ENCODE peak calls at places on chromosomes 2 and 18, in seven cellular contexts. S is NCI-H1092 treated with DMSO at 0.1 percent for 48 hours; E is naive B cell; T is stimulated activated CD8-positive, alpha-beta memory T cell treated with anti-CD3 and anti-CD28 coated beads, Interleukin-7, amount 100 ng/mL, for 24 hours; C is tibial artery; F is central memory CD4-positive, alpha-beta T cell; A is non-pigmented ciliary epithelial cell. R is an unnamed sample.

GRCh38 chr2:159111346-159111922 is 143.0 kb downstream of the TANC1 start:
- DNase-seq in E (no peak), S (no peak), T (no peak), C (no peak), F (no peak), A (no peak), R (no peak)

GRCh38 chr18:21769206-21769605 is 28.6 kb downstream of the MIB1 start:
- DNase-seq in S (no peak), A (no peak), T (no peak), E (no peak), F (no peak), C (no peak), R (no peak)

GRCh38 chr2:238936162-238937052 is 88.5 kb downstream of the TWIST2 start:
- DNase-seq in E (no peak), T (no peak), F (no peak), C (peak; percentile 44), S (no peak), A (no peak), R (no peak)

GRCh38 chr2:209471037-209471436 is 47.2 kb downstream of the MAP2 start:
- DNase-seq in S (no peak), F (no peak), C (no peak), E (no peak), A (peak; percentile 38), T (no peak), R (no peak)

GRCh38 chr18:9101730-9102390 is 639 bp upstream of the NDUFV2 start:
- DNase-seq in E (peak; percentile 41), C (no peak), A (peak; percentile 42), T (no peak), F (peak; percentile 67), S (peak; percentile 19), R (peak; percentile 60)

GRCh38 chr2:47221956-47222355 is 66.8 kb upstream of the STPG4 start:
- DNase-seq in A (no peak), E (no peak), S (peak; percentile 2), T (no peak), F (no peak), C (peak; percentile 4), R (no peak)

GRCh38 chr18:37582306-37582705 is 16.7 kb upstream of the CELF4 start:
- DNase-seq in S (no peak), A (no peak), C (no peak), E (no peak), F (no peak), T (no peak), R (no peak)

GRCh38 chr2:66567000-66567399 is 132.1 kb downstream of the MEIS1 start:
- DNase-seq in T (no peak), S (no peak), E (no peak), A (no peak), F (no peak), C (no peak), R (no peak)

GRCh38 chr2:28011322-28011737 is 120.8 kb downstream of the BABAM2 start:
- DNase-seq in A (no peak), S (no peak), F (no peak), E (no peak), T (no peak), C (no peak), R (no peak)

GRCh38 chr18:2627821-2628276 is 27.7 kb upstream of the SMCHD1 start:
- DNase-seq in F (no peak), A (no peak), C (no peak), E (no peak), S (no peak), T (no peak), R (peak; percentile 52)

GRCh38 chr2:170747921-170748320 is 22.3 kb upstream of the ERICH2 start:
- DNase-seq in S (no peak), C (no peak), T (no peak), F (no peak), E (no peak), A (peak; percentile 61), R (no peak)

GRCh38 chr18:47150824-47151366 is 595 bp upstream of the HDHD2 start:
- DNase-seq in C (no peak), E (no peak), A (no peak), F (no peak), T (no peak), S (no peak), R (peak; percentile 39)

GRCh38 chr2:170170281-170171035 is 7.5 kb upstream of the MYO3B start:
- DNase-seq in S (no peak), C (no peak), T (no peak), A (no peak), F (no peak), E (no peak), R (no peak)

GRCh38 chr2:54384301-54385035 is 71.7 kb upstream of the SPTBN1 start:
- DNase-seq in T (no peak), A (no peak), S (no peak), E (no peak), F (no peak), C (no peak), R (no peak)

GRCh38 chr2:2664989-2665833 is 334.1 kb upstream of the MYT1L start:
- DNase-seq in E (no peak), F (no peak), T (no peak), A (peak; percentile 63), C (no peak), S (no peak), R (no peak)

GRCh38 chr18:13276530-13277520 is 58.3 kb downstream of the LDLRAD4 start:
- DNase-seq in S (no peak), A (no peak), C (no peak), T (no peak), E (no peak), F (peak; percentile 71), R (no peak)

GRCh38 chr2:230418341-230419016 is 2.5 kb downstream of the SP100 start:
- DNase-seq in A (no peak), S (no peak), T (no peak), C (no peak), E (no peak), F (no peak), R (no peak)

GRCh38 chr18:61901334-61901986 is 8.7 kb upstream of the RNF152 start:
- DNase-seq in S (peak; percentile 70), E (peak; percentile 27), A (no peak), F (peak; percentile 39), T (no peak), C (peak; percentile 67), R (peak; percentile 35)

GRCh38 chr18:63881851-63882250 is 5.7 kb upstream of the SERPINB2 start:
- DNase-seq in S (no peak), A (no peak), T (no peak), C (no peak), F (no peak), E (no peak), R (no peak)

GRCh38 chr2:208142255-208142924 is 3.6 kb downstream of the CRYGB start:
- DNase-seq in F (no peak), C (no peak), E (no peak), T (no peak), A (no peak), S (peak; percentile 66), R (no peak)

GRCh38 chr2:53040536-53041229 is 726.9 kb upstream of the CHAC2 start:
- DNase-seq in A (no peak), T (no peak), S (no peak), F (no peak), C (no peak), E (no peak), R (no peak)

GRCh38 chr2:2181505-2181904 is 149.6 kb downstream of the MYT1L start:
- DNase-seq in F (no peak), T (no peak), S (peak; percentile 8), C (no peak), A (no peak), E (no peak), R (no peak)

GRCh38 chr2:222753251-222753824 is 81.9 kb downstream of the MOGAT1 start:
- DNase-seq in F (no peak), E (no peak), T (no peak), S (peak; percentile 94), A (no peak), C (no peak), R (no peak)

GRCh38 chr18:38933322-38933721 is 1367.7 kb upstream of the CELF4 start:
- DNase-seq in T (no peak), E (no peak), A (no peak), C (no peak), S (no peak), F (no peak), R (no peak)

GRCh38 chr2:124001681-124002080 is 23.4 kb upstream of the CNTNAP5 start:
- DNase-seq in F (no peak), C (no peak), A (no peak), E (no peak), S (peak; percentile 70), T (no peak), R (no peak)

GRCh38 chr18:2976733-2977132 is 36.2 kb downstream of the LPIN2 start:
- DNase-seq in A (no peak), F (no peak), T (no peak), C (no peak), S (no peak), E (no peak), R (no peak)

GRCh38 chr2:107325983-107326786 is 440.2 kb upstream of the ST6GAL2 start:
- DNase-seq in C (no peak), T (no peak), E (no peak), A (no peak), S (no peak), F (no peak), R (no peak)

GRCh38 chr2:218369374-218369773 is 12.7 kb upstream of the SLC11A1 start:
- DNase-seq in E (no peak), T (no peak), F (no peak), S (peak; percentile 78), A (no peak), C (no peak), R (no peak)

GRCh38 chr2:28369355-28369754 is 23.3 kb upstream of the FOSL2 start:
- DNase-seq in T (no peak), C (no peak), A (no peak), S (no peak), F (no peak), E (no peak), R (no peak)

GRCh38 chr2:110773470-110773921 is 41.1 kb downstream of the ACOXL start:
- DNase-seq in S (no peak), T (no peak), C (peak; percentile 90), E (no peak), F (no peak), A (no peak), R (no peak)